ENCODE peak calls at places on chromosome 20, in six cellular contexts. One of them, this sample, is unnamed.

GRCh38 chr20:53163486-53163885 is 191.3 kb downstream of the TSHZ2 start:
- DNase-seq in breast epithelium: no peak
- DNase-seq in heart left ventricle: no peak
- DNase-seq in uterus: no peak
- DNase-seq in sigmoid colon: no peak
- DNase-seq in HepG2: no peak
- DNase-seq in this sample: no peak

GRCh38 chr20:48698507-48699267 is 129.1 kb downstream of the PREX1 start:
- DNase-seq in breast epithelium: no peak
- DNase-seq in heart left ventricle: no peak
- DNase-seq in uterus: no peak
- DNase-seq in sigmoid colon: peak; percentile 33
- DNase-seq in HepG2: no peak
- DNase-seq in this sample: no peak

GRCh38 chr20:21623074-21623780 is 82.2 kb upstream of the PAX1 start:
- DNase-seq in breast epithelium: no peak
- DNase-seq in heart left ventricle: no peak
- DNase-seq in uterus: no peak
- DNase-seq in sigmoid colon: no peak
- DNase-seq in HepG2: no peak
- DNase-seq in this sample: no peak

GRCh38 chr20:50304883-50305635 is 114.4 kb downstream of the CEBPB start:
- DNase-seq in breast epithelium: no peak
- DNase-seq in heart left ventricle: peak; percentile 93
- DNase-seq in uterus: peak; percentile 98
- DNase-seq in sigmoid colon: peak; percentile 100
- DNase-seq in HepG2: peak; percentile 92
- DNase-seq in this sample: peak; percentile 91

GRCh38 chr20:31831771-31832306 is 12.7 kb downstream of the MYLK2 start:
- DNase-seq in breast epithelium: no peak
- DNase-seq in heart left ventricle: no peak
- DNase-seq in uterus: no peak
- DNase-seq in sigmoid colon: no peak
- DNase-seq in HepG2: no peak
- DNase-seq in this sample: no peak

GRCh38 chr20:745683-746301 is 22.5 kb downstream of the SLC52A3 start:
- DNase-seq in breast epithelium: no peak
- DNase-seq in heart left ventricle: no peak
- DNase-seq in uterus: no peak
- DNase-seq in sigmoid colon: no peak
- DNase-seq in HepG2: no peak
- DNase-seq in this sample: no peak

GRCh38 chr20:41135187-41135887 is 2.0 kb upstream of the PLCG1 start:
- DNase-seq in breast epithelium: no peak
- DNase-seq in heart left ventricle: no peak
- DNase-seq in uterus: no peak
- DNase-seq in sigmoid colon: no peak
- DNase-seq in HepG2: peak; percentile 70
- DNase-seq in this sample: peak; percentile 52

GRCh38 chr20:19858972-19859371 is 100.9 kb downstream of the RIN2 start:
- DNase-seq in breast epithelium: no peak
- DNase-seq in heart left ventricle: no peak
- DNase-seq in uterus: no peak
- DNase-seq in sigmoid colon: no peak
- DNase-seq in HepG2: no peak
- DNase-seq in this sample: no peak

GRCh38 chr20:38806855-38807655 is 1.6 kb downstream of the PPP1R16B start:
- DNase-seq in breast epithelium: no peak
- DNase-seq in heart left ventricle: no peak
- DNase-seq in uterus: no peak
- DNase-seq in sigmoid colon: no peak
- DNase-seq in HepG2: no peak
- DNase-seq in this sample: peak; percentile 13

GRCh38 chr20:36703530-36703929 is 42.4 kb downstream of the NDRG3 start:
- DNase-seq in breast epithelium: no peak
- DNase-seq in heart left ventricle: no peak
- DNase-seq in uterus: no peak
- DNase-seq in sigmoid colon: no peak
- DNase-seq in HepG2: no peak
- DNase-seq in this sample: no peak

GRCh38 chr20:50710492-50711063 is 19.2 kb upstream of the RIPOR3 start:
- DNase-seq in breast epithelium: no peak
- DNase-seq in heart left ventricle: no peak
- DNase-seq in uterus: no peak
- DNase-seq in sigmoid colon: no peak
- DNase-seq in HepG2: peak; percentile 60
- DNase-seq in this sample: peak; percentile 73

GRCh38 chr20:38751360-38751976 is 3.2 kb downstream of the ACTR5 start:
- DNase-seq in breast epithelium: no peak
- DNase-seq in heart left ventricle: no peak
- DNase-seq in uterus: no peak
- DNase-seq in sigmoid colon: no peak
- DNase-seq in HepG2: peak; percentile 52
- DNase-seq in this sample: no peak

DNA sequence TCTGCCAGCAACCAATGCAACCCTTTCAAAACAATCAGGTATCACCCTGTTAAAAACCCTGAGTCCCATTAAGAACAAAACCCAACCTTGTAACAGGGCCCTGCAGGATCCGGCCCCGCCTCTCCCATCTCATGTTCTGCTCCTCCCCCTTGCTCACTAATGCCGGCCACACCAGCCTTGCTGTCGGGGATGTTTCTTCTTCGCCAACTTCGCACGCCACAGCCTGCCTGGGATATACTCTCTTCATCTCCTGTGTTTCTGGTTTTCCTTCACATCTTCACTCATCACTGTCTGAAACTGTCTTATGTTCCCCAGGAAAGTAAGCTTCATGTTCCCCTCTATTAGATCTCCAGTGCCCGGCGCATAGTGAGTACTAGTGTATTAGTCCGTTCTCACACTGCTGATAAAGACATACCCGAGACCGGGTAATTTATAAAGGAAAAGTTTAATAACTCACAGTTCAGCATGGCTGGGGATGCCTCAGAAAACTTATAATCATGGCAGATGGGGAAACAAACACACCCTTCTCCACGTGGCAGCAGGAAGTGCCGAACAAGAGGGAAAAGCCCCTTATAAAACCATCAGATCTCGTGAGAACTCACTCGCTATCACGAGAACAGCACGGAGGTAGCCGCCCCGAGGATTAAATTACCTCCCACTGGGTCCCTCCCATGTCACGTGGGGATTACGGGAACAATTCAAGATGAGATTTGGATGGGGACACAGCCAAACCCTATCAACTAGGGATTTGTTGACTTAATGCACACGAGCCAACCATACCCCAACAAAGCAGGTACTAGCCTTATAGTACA is 5.1 kb downstream of the TP53RK start:
- DNase-seq in breast epithelium: no peak
- DNase-seq in heart left ventricle: peak; percentile 54
- DNase-seq in uterus: peak; percentile 51
- DNase-seq in sigmoid colon: peak; percentile 72
- DNase-seq in HepG2: no peak
- DNase-seq in this sample: peak; percentile 65
- TF ChIP-seq POLR2A in breast epithelium: no peak
- TF ChIP-seq POLR2A in heart left ventricle: no peak
- TF ChIP-seq POLR2A in uterus: no peak
- TF ChIP-seq POLR2A in sigmoid colon: no peak
- TF ChIP-seq POLR2A in HepG2: no peak
- TF ChIP-seq POLR2A in this sample: no peak

DNA sequence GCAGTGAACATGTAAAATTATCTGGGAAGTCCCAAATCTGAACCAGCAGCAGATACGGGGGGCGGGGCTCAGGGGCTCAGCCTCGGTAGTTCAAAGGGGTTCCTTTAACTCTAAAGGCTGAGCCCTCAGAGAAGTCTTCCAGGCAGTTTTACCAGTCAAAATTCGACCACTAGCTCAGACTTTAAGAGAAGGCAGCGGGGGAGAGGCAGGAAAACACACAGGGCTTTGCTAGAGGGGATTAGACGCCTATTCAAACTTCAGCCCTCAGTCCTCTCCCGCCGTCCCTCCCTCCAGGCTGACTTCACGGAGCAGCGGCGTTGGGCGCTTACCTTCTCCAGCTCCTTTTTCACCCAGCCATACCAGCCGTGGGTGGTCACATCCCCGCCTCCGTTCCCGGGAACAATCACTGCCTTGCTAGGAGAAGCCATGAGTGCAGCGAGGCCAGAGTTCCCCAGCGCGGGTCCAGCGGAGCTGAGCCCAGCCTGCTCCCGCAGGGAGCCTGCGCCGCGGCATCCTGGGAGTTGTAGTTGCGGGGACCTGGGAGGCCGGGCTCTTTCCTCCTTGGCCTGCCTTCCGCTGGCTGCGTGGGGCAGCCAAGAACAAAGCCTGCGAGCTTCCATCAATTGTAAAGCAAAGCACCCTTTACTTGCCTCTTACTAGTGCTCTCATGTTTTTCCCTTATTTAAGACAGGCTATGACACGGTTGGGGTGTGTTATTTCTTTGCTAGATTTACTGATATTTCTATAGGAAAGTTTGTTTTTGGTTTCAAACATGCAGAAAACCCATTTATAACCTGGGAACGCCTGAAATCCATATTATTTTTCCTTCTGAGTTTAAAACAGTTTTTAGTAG is at the start of gene RBBP9:
- DNase-seq in breast epithelium: peak; percentile 79
- DNase-seq in heart left ventricle: peak; percentile 93
- DNase-seq in uterus: peak; percentile 79
- DNase-seq in sigmoid colon: peak; percentile 92
- DNase-seq in HepG2: peak; percentile 84
- DNase-seq in this sample: peak; percentile 95
- TF ChIP-seq POLR2A in breast epithelium: no peak
- TF ChIP-seq POLR2A in heart left ventricle: peak; percentile 8
- TF ChIP-seq POLR2A in uterus: no peak
- TF ChIP-seq POLR2A in sigmoid colon: no peak
- TF ChIP-seq POLR2A in HepG2: peak; percentile 92
- TF ChIP-seq POLR2A in this sample: peak; percentile 64

GRCh38 chr20:62389601-62390087 is 2.7 kb downstream of the RPS21 start:
- DNase-seq in breast epithelium: no peak
- DNase-seq in heart left ventricle: no peak
- DNase-seq in uterus: no peak
- DNase-seq in sigmoid colon: no peak
- DNase-seq in HepG2: no peak
- DNase-seq in this sample: no peak
- TF ChIP-seq POLR2A in breast epithelium: no peak
- TF ChIP-seq POLR2A in heart left ventricle: no peak
- TF ChIP-seq POLR2A in uterus: no peak
- TF ChIP-seq POLR2A in sigmoid colon: no peak
- TF ChIP-seq POLR2A in HepG2: peak; percentile 34
- TF ChIP-seq POLR2A in this sample: no peak

GRCh38 chr20:58309607-58310290 is at the start of gene RAB22A:
- DNase-seq in breast epithelium: peak; percentile 70
- DNase-seq in heart left ventricle: peak; percentile 88
- DNase-seq in uterus: peak; percentile 81
- DNase-seq in sigmoid colon: peak; percentile 92
- DNase-seq in HepG2: peak; percentile 56
- DNase-seq in this sample: peak; percentile 96

GRCh38 chr20:58307270-58307669 is 2.2 kb upstream of the RAB22A start:
- DNase-seq in breast epithelium: no peak
- DNase-seq in heart left ventricle: no peak
- DNase-seq in uterus: no peak
- DNase-seq in sigmoid colon: no peak
- DNase-seq in HepG2: no peak
- DNase-seq in this sample: no peak

GRCh38 chr20:58310291-58310782 is 822 bp downstream of the RAB22A start:
- DNase-seq in breast epithelium: no peak
- DNase-seq in heart left ventricle: no peak
- DNase-seq in uterus: no peak
- DNase-seq in sigmoid colon: no peak
- DNase-seq in HepG2: peak; percentile 57
- DNase-seq in this sample: no peak

GRCh38 chr20:58308290-58308679 is 1.2 kb upstream of the RAB22A start:
- DNase-seq in breast epithelium: no peak
- DNase-seq in heart left ventricle: no peak
- DNase-seq in uterus: no peak
- DNase-seq in sigmoid colon: no peak
- DNase-seq in HepG2: no peak
- DNase-seq in this sample: no peak

DNA sequence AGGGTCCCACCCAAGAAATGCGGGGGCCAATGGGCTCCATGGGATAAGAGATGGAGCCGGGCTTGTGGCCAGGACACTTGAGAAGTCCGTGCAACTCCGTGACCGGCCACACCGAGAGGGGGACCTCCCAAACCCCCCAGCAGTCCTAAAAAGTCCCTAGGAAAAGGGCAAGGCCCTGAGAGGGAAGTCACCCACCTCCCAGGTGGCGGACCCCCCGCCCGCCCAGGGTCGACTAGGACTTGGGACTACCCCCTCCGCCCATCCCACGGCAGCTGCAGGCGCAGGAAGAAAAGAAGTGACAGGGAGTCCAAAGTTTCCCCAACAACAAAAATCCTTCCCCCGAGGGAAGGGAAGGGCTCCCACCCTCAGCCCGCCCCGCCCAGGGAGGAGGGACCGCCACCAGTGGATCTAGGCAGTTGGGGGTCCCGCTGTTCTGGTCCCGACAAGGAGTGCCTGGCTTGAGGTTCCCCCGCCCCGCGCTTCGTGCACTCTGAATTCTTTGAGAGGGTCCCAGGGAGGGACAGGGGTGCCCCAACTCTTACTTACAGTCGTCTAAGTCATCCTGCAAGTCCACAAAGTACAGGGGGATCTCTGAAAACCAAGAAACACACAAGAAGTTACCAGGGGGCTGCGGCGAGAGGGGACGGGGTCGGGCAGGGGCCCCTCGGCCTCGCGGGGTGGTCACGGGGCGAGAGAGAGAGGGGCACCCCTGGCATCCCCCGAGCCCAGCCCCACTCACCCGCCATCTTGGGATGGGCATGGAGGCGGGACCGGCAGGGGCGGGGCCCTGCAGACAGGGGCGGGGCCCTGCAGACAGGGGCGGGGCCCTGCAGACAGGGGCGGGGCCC is 611 bp upstream of the RAB22A start:
- DNase-seq in breast epithelium: peak; percentile 57
- DNase-seq in heart left ventricle: peak; percentile 75
- DNase-seq in uterus: peak; percentile 66
- DNase-seq in sigmoid colon: peak; percentile 88
- DNase-seq in HepG2: no peak
- DNase-seq in this sample: peak; percentile 93
- TF ChIP-seq POLR2A in breast epithelium: no peak
- TF ChIP-seq POLR2A in heart left ventricle: no peak
- TF ChIP-seq POLR2A in uterus: no peak
- TF ChIP-seq POLR2A in sigmoid colon: no peak
- TF ChIP-seq POLR2A in HepG2: no peak
- TF ChIP-seq POLR2A in this sample: peak; percentile 3

This sample was measured in upper lobe of left lung.